ENCODE peak calls at places on chromosomes 4 and X, in seven cellular contexts. E is right lobe of liver, I is heart left ventricle, U is lower lobe of right lung, D is heart right ventricle, O is upper lobe of right lung, Z is pancreas. G is an unnamed sample.

GRCh38 chrX:103063191-103063845 is 653 bp downstream of the BEX1 start:
- ATAC-seq in U (no peak), Z (peak; percentile 85), E (peak; percentile 29), O (no peak), D (no peak), I (peak; percentile 29), G (no peak)

GRCh38 chrX:129743835-129744234 is 5.1 kb downstream of the XPNPEP2 start:
- ATAC-seq in U (no peak), O (no peak), D (no peak), E (no peak), I (no peak), Z (no peak), G (no peak)

GRCh38 chrX:135596495-135596894 is 76.0 kb downstream of the INTS6L start:
- ATAC-seq in O (peak; percentile 85), D (no peak), E (peak; percentile 41), Z (peak; percentile 86), I (peak; percentile 28), U (no peak), G (no peak)

GRCh38 chr4:41410049-41410448 is 127.9 kb upstream of the LIMCH1 start:
- ATAC-seq in D (no peak), E (no peak), I (no peak), O (no peak), U (no peak), Z (no peak), G (no peak)

GRCh38 chr4:31415629-31416028 is 695.5 kb downstream of the PCDH7 start:
- ATAC-seq in Z (no peak), E (no peak), O (no peak), I (no peak), U (no peak), D (no peak), G (no peak)

GRCh38 chr4:24273148-24273547 is 311.2 kb downstream of the DHX15 start:
- ATAC-seq in D (no peak), O (no peak), I (no peak), E (no peak), U (no peak), Z (no peak), G (no peak)

GRCh38 chr4:8199594-8200301 is 658 bp downstream of the SH3TC1 start:
- ATAC-seq in Z (peak; percentile 38), U (peak; percentile 44), O (peak; percentile 29), E (peak; percentile 36), I (peak; percentile 8), D (no peak), G (no peak)

GRCh38 chrX:135463937-135464336 is 42.2 kb downstream of the SMIM10L2A start:
- ATAC-seq in O (peak; percentile 62), Z (peak; percentile 43), U (no peak), I (no peak), E (peak; percentile 64), D (no peak), G (no peak)

GRCh38 chrX:53122013-53122412 is 28.1 kb downstream of the KANTR start:
- ATAC-seq in O (no peak), D (no peak), I (no peak), U (no peak), Z (no peak), E (no peak), G (no peak)

GRCh38 chr4:42488114-42488513 is 90.8 kb downstream of the SHISA3 start:
- ATAC-seq in I (no peak), Z (no peak), U (no peak), E (no peak), D (no peak), O (no peak), G (no peak)
- H3K4me1 ChIP-seq in I (no peaks in the 10 kb centered on the region), Z (no peaks in the 10 kb centered on the region), U (no peaks in the 10 kb centered on the region), E (no peaks in the 10 kb centered on the region), D (no peaks in the 10 kb centered on the region), O (no peaks in the 10 kb centered on the region), G (peaks cover 3% of the 10 kb centered on the region)

GRCh38 chr4:17447675-17448298 is 64.1 kb downstream of the QDPR start:
- ATAC-seq in O (peak; percentile 90), U (peak; percentile 79), Z (peak; percentile 95), D (peak; percentile 90), E (peak; percentile 99), I (peak; percentile 84), G (peak; percentile 55)
- TF ChIP-seq CTCF in O (peak; percentile 72), U (peak; percentile 71), Z (peak; percentile 52), D (peak; percentile 40), E (peak; percentile 66), I (peak; percentile 73), G (peak; percentile 66)

GRCh38 chr4:16197842-16198241 is 28.4 kb downstream of the TAPT1 start:
- ATAC-seq in E (no peak), D (peak; percentile 46), O (no peak), Z (no peak), I (no peak), U (no peak), G (no peak)
- H3K27ac ChIP-seq in E (no peak overlapping the region), D (no peak overlapping the region), O (no peak overlapping the region), Z (no peak overlapping the region), I (no peak overlapping the region), U (no peak overlapping the region), G (no peak overlapping the region)

DNA sequence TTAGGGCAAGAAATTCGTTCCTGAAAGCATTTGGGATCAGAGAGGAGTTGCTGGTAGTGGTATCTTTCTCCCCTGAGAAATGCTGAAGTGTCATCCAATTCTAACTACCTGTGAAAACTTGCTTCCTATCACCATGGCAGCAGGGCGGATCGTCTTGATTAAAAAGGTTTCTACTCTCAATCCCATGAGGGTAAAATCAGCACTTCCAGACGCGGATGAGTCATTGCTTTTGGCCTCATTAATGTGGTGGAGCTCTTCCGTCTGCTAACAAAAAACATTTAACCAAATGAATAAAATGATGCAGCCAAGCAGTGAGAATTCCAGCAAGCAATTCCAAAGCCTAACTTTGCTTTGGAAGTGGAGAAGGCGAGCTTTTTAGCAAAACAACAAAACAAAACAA is 325.6 kb downstream of the CAMK2D start:
- ATAC-seq in O (no peak), Z (peak; percentile 41), E (no peak), U (no peak), I (peak; percentile 80), D (peak; percentile 87), G (peak; percentile 73)
- H3K4me1 ChIP-seq in O (peaks cover 4% of the 10 kb centered on the region), Z (no peaks in the 10 kb centered on the region), E (peaks cover 3% of the 10 kb centered on the region), U (peaks cover 8% of the 10 kb centered on the region), I (peaks cover 13% of the 10 kb centered on the region), D (peaks cover 16% of the 10 kb centered on the region), G (peaks cover 33% of the 10 kb centered on the region)

DNA sequence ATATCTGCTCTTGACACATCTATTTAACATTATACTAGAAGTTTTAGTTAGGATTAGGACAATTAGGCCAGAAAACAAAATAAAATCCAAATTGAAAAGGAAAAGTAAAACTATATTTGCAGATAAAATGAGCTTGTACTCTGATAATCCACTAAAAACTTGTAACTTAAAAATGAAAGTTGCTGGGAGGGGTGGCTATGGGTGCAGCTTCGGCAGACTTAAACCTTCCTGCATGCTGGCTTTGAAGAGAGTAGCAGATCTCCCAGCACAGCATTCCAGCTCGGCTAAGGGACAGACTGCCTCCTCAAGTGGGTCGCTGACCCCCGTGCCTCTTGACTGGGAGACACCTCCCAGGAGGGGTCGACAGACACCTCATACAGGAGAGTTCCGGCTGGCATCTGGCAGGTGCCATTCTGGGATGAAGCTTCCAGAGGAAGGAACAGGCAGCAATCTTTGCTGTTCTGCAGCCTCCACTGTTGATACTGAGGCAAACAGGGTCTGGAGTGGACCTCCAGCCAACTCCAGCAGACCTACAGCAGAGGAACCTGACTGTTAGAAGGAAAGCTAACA is 2379.9 kb downstream of the ARAP2 start:
- ATAC-seq in I (no peak), O (no peak), Z (no peak), E (no peak), D (no peak), U (no peak), G (no peak)
- TF ChIP-seq CTCF in I (no peak), O (no peak), Z (no peak), E (no peak), D (no peak), U (no peak), G (no peak)

DNA sequence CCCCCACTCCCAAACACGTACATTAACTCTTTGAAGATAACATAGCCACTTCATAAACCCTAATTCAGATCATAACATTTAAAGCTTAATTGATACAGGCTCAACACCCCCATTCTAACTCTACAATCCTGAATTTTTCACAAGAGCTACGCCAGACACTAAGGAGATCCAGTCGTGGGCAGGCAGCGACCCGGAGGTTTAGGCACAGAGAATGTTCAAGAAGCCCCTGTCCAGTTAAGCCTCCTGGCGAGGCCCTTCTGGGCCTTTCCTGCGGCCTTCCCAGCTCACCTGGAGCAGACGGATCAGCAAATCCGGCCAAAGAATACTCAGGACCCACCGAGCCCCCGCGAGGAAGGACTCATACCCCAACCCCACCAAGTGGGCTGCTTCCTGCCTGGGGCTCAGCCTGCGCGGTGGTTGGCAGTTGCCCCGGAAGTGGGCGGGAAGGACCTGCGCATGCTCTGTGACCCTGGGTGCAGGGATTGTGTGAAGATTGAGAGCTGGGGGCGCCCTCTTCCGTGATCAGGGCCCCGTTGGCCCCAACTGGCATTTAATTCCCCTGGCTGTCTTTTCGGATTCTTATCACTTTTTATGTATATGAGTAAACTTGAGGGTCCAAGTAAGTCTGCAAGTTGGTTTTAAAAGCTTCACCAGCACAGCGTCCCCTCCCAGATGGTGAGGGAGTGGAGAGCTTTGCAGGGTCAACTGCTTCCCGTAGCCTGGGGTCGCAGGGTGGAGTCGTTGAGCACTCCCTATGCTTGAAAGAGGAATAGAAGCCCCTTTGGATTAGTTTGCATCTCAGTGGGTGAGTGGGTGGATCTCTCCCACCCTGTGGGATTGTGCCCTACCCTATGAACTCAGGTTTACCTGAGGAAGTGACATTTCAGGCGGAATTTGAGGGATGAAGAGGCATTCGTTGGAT is at the start of gene TRIM61:
- ATAC-seq in O (peak; percentile 94), E (peak; percentile 55), I (peak; percentile 99), Z (peak; percentile 58), D (peak; percentile 98), U (peak; percentile 87), G (peak; percentile 39)
- H3K27ac ChIP-seq in O (peak within 1 kb of the TSS; percentile 63), E (no peak within 1 kb of the TSS), I (peak within 1 kb of the TSS; percentile 42), Z (no peak within 1 kb of the TSS), D (no peak within 1 kb of the TSS), U (peak within 1 kb of the TSS; percentile 51), G (no peak within 1 kb of the TSS)